ENCODE peak calls at places on chromosome 9, in eight cellular contexts. P, C, X, J, H, O, A and B are unnamed samples.
A peak's percentile ranks its signal among the peaks of the same experiment; 100 is the strongest.

GRCh38 chr9:130034570-130034969 is 8.4 kb downstream of the FNBP1 start:
- DNase-seq in P (no peak), J (no peak), A (no peak), X (no peak), O (no peak), H (no peak), C (no peak), B (no peak)

GRCh38 chr9:2837915-2838314 is 6.0 kb downstream of the PUM3 start:
- DNase-seq in P (no peak), C (no peak), O (no peak), X (no peak), J (no peak), A (no peak), H (no peak), B (peak; percentile 7)

GRCh38 chr9:84254972-84255371 is 85.6 kb downstream of the SLC28A3 start:
- DNase-seq in H (no peak), A (no peak), P (no peak), C (no peak), X (no peak), O (no peak), J (no peak), B (no peak)

GRCh38 chr9:108479989-108480652 is 375.7 kb downstream of the ACTL7B start:
- DNase-seq in A (no peak), C (no peak), O (no peak), X (no peak), H (no peak), J (no peak), P (no peak), B (no peak)

GRCh38 chr9:80554856-80555255 is 983.1 kb downstream of the TLE4 start:
- DNase-seq in C (no peak), H (no peak), O (no peak), J (no peak), X (no peak), A (no peak), P (no peak), B (no peak)

GRCh38 chr9:37650873-37651768 is at the start of gene FRMPD1:
- DNase-seq in O (peak; percentile 5), C (no peak), J (peak; percentile 55), P (no peak), A (peak; percentile 59), H (peak; percentile 65), X (no peak), B (peak; percentile 69)

GRCh38 chr9:114895605-114896004 is 34.8 kb downstream of the TNFSF8 start:
- DNase-seq in A (no peak), H (no peak), P (no peak), O (no peak), J (no peak), X (no peak), C (no peak), B (no peak)

GRCh38 chr9:75071530-75072122 is 16.3 kb downstream of the NMRK1 start:
- DNase-seq in P (no peak), C (no peak), H (no peak), J (peak; percentile 42), X (no peak), A (no peak), O (no peak), B (no peak)

GRCh38 chr9:131668439-131669233 is 71.2 kb downstream of the RAPGEF1 start:
- DNase-seq in A (no peak), X (no peak), P (no peak), J (peak; percentile 77), C (peak; percentile 87), H (no peak), O (peak; percentile 45), B (peak; percentile 64)

GRCh38 chr9:28981129-28981528 is 1407.8 kb upstream of the C9orf72 start:
- DNase-seq in X (no peak), P (no peak), O (no peak), A (no peak), J (no peak), C (no peak), H (no peak), B (no peak)

GRCh38 chr9:114180701-114181582 is 25.6 kb downstream of the COL27A1 start:
- DNase-seq in J (no peak), O (no peak), P (no peak), X (no peak), H (no peak), C (no peak), A (no peak), B (no peak)

GRCh38 chr9:133137451-133138231 is 16.6 kb upstream of the RALGDS start:
- DNase-seq in J (no peak), C (no peak), P (peak; percentile 92), A (no peak), O (no peak), X (no peak), H (no peak), B (no peak)

GRCh38 chr9:126061575-126061974 is 265.1 kb upstream of the MVB12B start:
- DNase-seq in C (no peak), O (no peak), P (no peak), A (no peak), H (no peak), J (no peak), X (no peak), B (no peak)

GRCh38 chr9:81116340-81117207 is 572.8 kb downstream of the TLE1 start:
- DNase-seq in C (no peak), H (no peak), X (no peak), O (no peak), A (no peak), P (no peak), J (no peak), B (no peak)

GRCh38 chr9:17065062-17065461 is 69.8 kb upstream of the CNTLN start:
- DNase-seq in A (no peak), J (no peak), X (no peak), P (no peak), O (no peak), C (no peak), H (no peak), B (no peak)

GRCh38 chr9:5698004-5698403 is 69.1 kb downstream of the RIC1 start:
- DNase-seq in P (no peak), C (no peak), O (no peak), H (no peak), A (no peak), X (no peak), J (no peak), B (no peak)

GRCh38 chr9:63816742-63817621 is 1468.0 kb downstream of the FOXD4L5 start:
- DNase-seq in X (peak; percentile 85), C (no peak), J (peak; percentile 19), H (peak; percentile 47), A (peak; percentile 63), O (no peak), P (no peak), B (peak; percentile 84)